ENCODE peak calls at places on chromosomes 3 and 15, in ten cellular contexts. S is upper lobe of right lung; J is epithelial cell of esophagus; O is H54; B is RWPE1; Y is GM12878; V is CD8-positive, alpha-beta memory T cell; E is A549; H is activated effector memory CD4-positive, alpha-beta T cell treated with anti-CD3 and anti-CD28 coated beads, Interleukin-2, amount 50 U/mL, for 16 hours; U is T-helper 1 cell. L is an unnamed sample.

GRCh38 chr3:188320757-188321156 is 166.8 kb downstream of the LPP start:
- DNase-seq in O (peak; percentile 33), E (no peak), V (no peak), H (no peak), S (no peak), B (no peak), U (no peak), J (peak; percentile 24), Y (no peak), L (no peak)

GRCh38 chr3:120244834-120245225 is 40.2 kb downstream of the GPR156 start:
- DNase-seq in B (no peak), S (no peak), H (no peak), E (no peak), Y (no peak), O (no peak), V (no peak), U (no peak), J (no peak), L (no peak)

GRCh38 chr3:23949784-23950183 is 4.7 kb downstream of the NR1D2 start:
- DNase-seq in B (no peak), U (no peak), J (no peak), E (no peak), Y (peak; percentile 64), H (no peak), V (no peak), O (no peak), S (no peak), L (no peak)

GRCh38 chr3:123151251-123151705 is 50.5 kb upstream of the SEC22A start:
- DNase-seq in Y (no peak), E (no peak), V (no peak), O (no peak), B (no peak), J (no peak), U (no peak), S (no peak), H (no peak), L (no peak)

GRCh38 chr3:189041482-189042090 is 130.2 kb upstream of the TPRG1 start:
- DNase-seq in Y (peak; percentile 19), V (peak; percentile 80), J (peak; percentile 80), H (peak; percentile 88), U (peak; percentile 54), O (peak; percentile 23), B (peak; percentile 31), E (peak; percentile 50), S (no peak), L (peak; percentile 19)

GRCh38 chr3:120506828-120507774 is 56.3 kb upstream of the FSTL1 start:
- DNase-seq in Y (no peak), H (no peak), E (peak; percentile 46), B (peak; percentile 31), V (no peak), U (no peak), S (no peak), O (no peak), J (peak; percentile 77), L (no peak)

GRCh38 chr3:193731656-193732055 is 138.6 kb downstream of the OPA1 start:
- DNase-seq in H (no peak), J (no peak), V (no peak), B (no peak), O (no peak), Y (no peak), S (no peak), E (no peak), U (no peak), L (no peak)

GRCh38 chr15:66066439-66066838 is 187.1 kb downstream of the MEGF11 start:
- DNase-seq in E (no peak), O (no peak), S (no peak), B (no peak), J (no peak), H (peak; percentile 55), Y (no peak), U (no peak), V (no peak), L (no peak)

GRCh38 chr3:104564045-104564643 is 802.6 kb upstream of the ALCAM start:
- DNase-seq in U (peak; percentile 35), S (no peak), V (peak; percentile 66), O (no peak), Y (no peak), J (peak; percentile 42), E (peak; percentile 60), B (no peak), H (peak; percentile 83), L (peak; percentile 11)

GRCh38 chr3:102909904-102910303 is 475.1 kb downstream of the ZPLD1 start:
- DNase-seq in S (no peak), H (no peak), U (no peak), V (no peak), O (no peak), B (no peak), J (no peak), Y (no peak), E (no peak), L (no peak)

L was measured in pulmonary artery endothelial cell.